ENCODE peak calls at places on chromosome 11, in ten cellular contexts. P is heart left ventricle, W is kidney, C is psoas muscle, O is sigmoid colon, X is fibroblast of lung, G is breast epithelium, L is gastrocnemius medialis, E is ovary, T is transverse colon. K is an unnamed sample.

GRCh38 chr11:8081591-8082021 is 595 bp downstream of the TUB start:
- DNase-seq in P (no peak), W (no peak), C (no peak), O (no peak), X (peak; percentile 21), G (no peak), L (no peak), E (peak; percentile 54), T (no peak), K (no peak)

GRCh38 chr11:107722671-107723070 is 10.8 kb upstream of the SLN start:
- DNase-seq in P (no peak), W (no peak), C (no peak), O (no peak), X (no peak), G (no peak), L (no peak), E (no peak), T (no peak), K (no peak)

GRCh38 chr11:86079421-86079820 is 10.5 kb upstream of the PICALM start:
- DNase-seq in P (no peak), W (no peak), C (no peak), O (no peak), X (no peak), G (no peak), L (no peak), E (no peak), T (no peak), K (no peak)

GRCh38 chr11:2137202-2138071 is 1.8 kb downstream of the IGF2 start:
- DNase-seq in P (peak; percentile 81), W (peak; percentile 89), C (peak; percentile 81), O (no peak), X (peak; percentile 80), G (no peak), L (peak; percentile 31), E (peak; percentile 69), T (peak; percentile 34), K (no peak)

GRCh38 chr11:57303280-57303989 is 21.3 kb downstream of the TNKS1BP1 start:
- DNase-seq in P (no peak), W (no peak), C (peak; percentile 38), O (peak; percentile 43), X (no peak), G (no peak), L (no peak), E (no peak), T (no peak), K (peak; percentile 57)

GRCh38 chr11:102452461-102453285 is at the start of gene TMEM123:
- DNase-seq in P (peak; percentile 87), W (peak; percentile 93), C (peak; percentile 86), O (peak; percentile 92), X (peak; percentile 62), G (peak; percentile 67), L (peak; percentile 38), E (peak; percentile 89), T (peak; percentile 89), K (peak; percentile 87)

GRCh38 chr11:9075441-9076000 is 15.9 kb downstream of the SCUBE2 start:
- DNase-seq in P (no peak), W (no peak), C (no peak), O (no peak), X (no peak), G (no peak), L (no peak), E (no peak), T (no peak), K (no peak)

GRCh38 chr11:56886465-56886864 is 102.2 kb upstream of the OR5AK2 start:
- DNase-seq in P (no peak), W (no peak), C (no peak), O (no peak), X (no peak), G (no peak), L (no peak), E (no peak), T (no peak), K (no peak)

DNA sequence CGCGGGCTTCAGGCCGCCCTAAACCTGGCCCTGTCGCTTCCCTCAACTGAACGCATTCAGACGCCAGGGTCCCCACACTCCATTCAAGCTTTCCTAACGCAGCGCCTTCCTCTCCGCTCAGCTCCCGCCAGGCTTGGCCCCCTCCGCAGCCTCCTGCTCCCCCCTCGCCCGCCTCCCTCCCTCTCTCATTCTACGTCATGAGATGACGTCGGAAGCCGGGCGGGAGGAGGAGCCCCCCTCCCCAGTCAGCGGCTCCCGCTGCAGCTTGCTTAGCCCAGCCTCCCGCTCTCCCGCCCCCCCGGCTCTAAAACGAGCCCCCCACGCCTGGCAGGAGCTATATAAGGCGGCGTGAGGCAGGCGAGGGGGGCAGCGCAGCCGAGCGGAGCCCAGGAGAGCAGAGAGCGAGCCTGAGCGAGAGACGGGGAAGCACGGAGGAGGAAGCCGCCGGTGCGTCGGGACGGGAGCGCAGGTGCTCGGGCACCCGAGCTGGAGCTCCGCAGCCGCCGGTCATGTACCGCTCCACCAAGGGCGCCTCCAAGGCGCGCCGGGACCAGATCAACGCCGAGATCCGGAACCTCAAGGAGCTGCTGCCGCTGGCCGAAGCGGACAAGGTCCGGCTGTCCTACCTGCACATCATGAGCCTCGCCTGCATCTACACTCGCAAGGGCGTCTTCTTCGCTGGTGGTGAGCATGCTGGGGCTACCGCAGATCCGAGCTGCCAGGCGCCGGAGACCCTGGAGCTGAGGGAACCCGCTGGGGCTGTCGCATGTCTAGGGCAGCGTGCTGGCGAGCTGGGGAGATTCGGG is at the start of gene NPAS4:
- DNase-seq in P (no peak), W (peak; percentile 63), C (no peak), O (no peak), X (no peak), G (no peak), L (no peak), E (no peak), T (no peak), K (no peak)
- H3K4me1 ChIP-seq in P (peaks cover 9% of the 10 kb centered on the region), W (peaks cover 4% of the 10 kb centered on the region), C (peaks cover 35% of the 10 kb centered on the region), O (peaks cover 39% of the 10 kb centered on the region), X (peaks cover 9% of the 10 kb centered on the region), G (no peaks in the 10 kb centered on the region), L (peaks cover 30% of the 10 kb centered on the region), E (peaks cover 7% of the 10 kb centered on the region), T (peaks cover 35% of the 10 kb centered on the region), K (peaks cover 14% of the 10 kb centered on the region)

GRCh38 chr11:61785837-61786402 is 6.5 kb downstream of the TMEM258 start:
- DNase-seq in P (no peak), W (peak; percentile 55), C (peak; percentile 46), O (peak; percentile 53), X (no peak), G (no peak), L (no peak), E (no peak), T (no peak), K (no peak)

GRCh38 chr11:61784506-61784805 is 7.9 kb downstream of the TMEM258 start:
- DNase-seq in P (no peak), W (no peak), C (peak; percentile 39), O (no peak), X (no peak), G (no peak), L (no peak), E (no peak), T (no peak), K (no peak)

GRCh38 chr11:61791737-61792309 is 576 bp downstream of the TMEM258 start:
- DNase-seq in P (peak; percentile 75), W (peak; percentile 76), C (peak; percentile 74), O (peak; percentile 90), X (peak; percentile 92), G (peak; percentile 65), L (no peak), E (peak; percentile 85), T (peak; percentile 76), K (no peak)

GRCh38 chr11:61783717-61784505 is 8.5 kb downstream of the TMEM258 start:
- DNase-seq in P (no peak), W (peak; percentile 49), C (peak; percentile 34), O (no peak), X (no peak), G (no peak), L (no peak), E (no peak), T (no peak), K (no peak)

GRCh38 chr11:61787928-61788491 is 4.4 kb downstream of the TMEM258 start:
- DNase-seq in P (no peak), W (peak; percentile 44), C (peak; percentile 19), O (no peak), X (peak; percentile 62), G (no peak), L (no peak), E (no peak), T (peak; percentile 26), K (no peak)
- TF ChIP-seq CTCF in P (peak; percentile 29), W (peak; percentile 31), C (peak; percentile 8), O (no peak), X (peak; percentile 46), G (no peak), L (no peak), E (no peak), T (peak; percentile 48), K (no peak)

DNA sequence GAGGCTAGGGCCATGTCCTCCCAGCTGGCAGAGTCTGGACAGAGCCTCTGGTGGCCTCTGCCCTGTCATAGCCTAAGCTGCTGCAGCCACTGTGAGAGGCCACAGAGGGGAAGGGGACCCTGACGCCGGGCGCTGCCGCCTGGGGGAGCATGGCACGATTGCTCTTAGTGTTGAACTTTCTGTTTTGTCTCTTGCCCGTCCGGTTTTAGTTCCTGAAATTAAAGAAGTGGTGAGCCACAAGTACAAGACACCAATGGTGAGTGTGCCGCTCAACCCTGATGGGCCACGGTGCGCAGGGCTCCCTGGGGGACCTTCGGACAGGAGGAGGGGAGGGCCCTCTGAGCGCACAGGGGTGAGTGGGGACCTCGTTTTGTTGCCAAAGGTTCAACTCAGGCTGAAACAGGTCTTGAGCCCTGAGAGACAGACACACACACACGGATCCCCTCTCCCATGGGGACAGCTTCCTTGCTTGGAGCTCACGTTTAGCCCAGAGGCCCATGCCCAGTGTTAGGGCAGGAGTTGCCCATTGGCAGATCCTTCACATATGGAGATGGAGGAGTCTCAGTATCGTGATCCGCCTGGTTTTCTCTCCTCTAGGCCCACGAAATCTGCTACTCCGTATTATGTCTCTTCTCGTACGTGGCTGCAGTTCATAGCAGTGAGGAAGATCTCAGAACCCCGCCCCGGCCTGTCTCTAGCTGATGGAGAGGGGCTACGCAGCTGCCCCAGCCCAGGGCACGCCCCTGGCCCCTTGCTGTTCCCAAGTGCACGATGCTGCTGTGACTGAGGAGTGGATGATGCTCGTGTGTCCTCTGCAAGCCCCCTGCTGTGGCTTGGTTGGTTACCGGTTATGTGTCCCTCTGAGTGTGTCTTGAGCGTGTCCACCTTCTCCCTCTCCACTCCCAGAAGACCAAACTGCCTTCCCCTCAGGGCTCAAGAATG is 23.8 kb downstream of the MYBPC3 start:
- DNase-seq in P (peak; percentile 24), W (no peak), C (no peak), O (no peak), X (no peak), G (no peak), L (no peak), E (no peak), T (no peak), K (peak; percentile 50)
- H3K4me1 ChIP-seq in P (peaks cover 27% of the 10 kb centered on the region), W (no peaks in the 10 kb centered on the region), C (peaks cover 36% of the 10 kb centered on the region), O (no peaks in the 10 kb centered on the region), X (no peaks in the 10 kb centered on the region), G (no peaks in the 10 kb centered on the region), L (peaks cover 31% of the 10 kb centered on the region), E (no peaks in the 10 kb centered on the region), T (peaks cover 20% of the 10 kb centered on the region), K (peaks cover 27% of the 10 kb centered on the region)

DNA sequence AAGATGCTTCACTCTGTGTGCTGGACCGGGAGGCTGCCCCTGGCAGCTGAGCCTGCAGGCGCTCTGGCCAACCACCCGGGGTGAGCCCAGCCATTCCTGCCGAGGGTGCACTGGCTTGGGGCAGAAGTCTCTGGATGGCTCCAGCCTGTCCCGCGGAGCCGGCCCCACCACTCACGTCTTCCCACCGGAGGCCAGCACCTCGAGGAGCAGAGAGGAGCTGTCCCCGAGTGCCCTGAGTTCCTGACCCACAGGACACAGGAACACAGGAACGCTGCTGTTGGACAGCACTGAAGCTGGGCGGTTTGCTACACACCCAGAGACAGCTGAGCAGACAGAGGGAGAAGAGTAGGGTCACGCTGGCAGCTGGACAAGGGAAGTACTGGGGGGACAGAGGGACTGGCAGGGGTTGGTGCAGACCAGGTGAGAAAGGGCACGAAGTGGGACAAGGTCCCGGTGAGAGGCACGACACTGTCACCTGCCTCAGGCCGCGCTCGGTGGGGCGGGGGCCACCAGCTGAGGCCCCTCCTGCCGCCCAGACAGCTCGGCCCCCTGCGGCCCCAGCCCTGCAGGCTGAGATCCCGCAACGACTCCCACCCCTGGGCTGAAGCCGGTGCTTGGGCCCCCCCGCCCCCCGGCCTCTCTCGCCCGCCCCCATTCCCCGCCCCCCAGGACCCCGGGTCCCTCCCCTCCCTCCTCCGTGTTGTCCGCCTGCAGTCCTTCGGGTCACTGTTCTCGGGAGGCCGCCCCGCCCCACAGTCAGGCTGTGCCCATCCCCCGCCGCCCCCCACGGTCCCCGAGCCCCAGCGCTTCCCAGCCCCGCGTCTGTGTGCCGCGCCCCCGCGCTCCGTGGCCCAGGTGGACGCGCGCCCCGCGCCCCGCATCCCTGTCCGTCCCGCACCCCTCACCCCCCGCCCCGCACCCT is 624 bp upstream of the B4GALNT4 start:
- DNase-seq in P (no peak), W (peak; percentile 81), C (peak; percentile 41), O (no peak), X (no peak), G (no peak), L (no peak), E (peak; percentile 65), T (no peak), K (peak; percentile 57)
- TF ChIP-seq CTCF in P (no peak), W (no peak), C (no peak), O (no peak), X (no peak), G (no peak), L (no peak), E (no peak), T (no peak), K (no peak)